ENCODE peak calls at places on chromosomes 16 and 17, in seven cellular contexts. I is natural killer cell; B is PC-3; M is ELR; W is NCI-H2081 treated with DMSO at 0.1 percent for 48 hours; D is stimulated activated CD8-positive, alpha-beta memory T cell treated with anti-CD3 and anti-CD28 coated beads, Interleukin-15, amount 100 ng/mL, for 1 hour; S is glomerular endothelial cell. F is an unnamed sample.

GRCh38 chr17:11900103-11900502 is 97.2 kb downstream of the ZNF18 start:
- DNase-seq in I (no peak), B (no peak), M (no peak), W (no peak), D (no peak), S (no peak), F (no peak)

GRCh38 chr16:85126731-85127662 is 14.7 kb upstream of the CIBAR2 start:
- DNase-seq in I (no peak), B (peak), M (peak), W (no peak), D (no peak), S (no peak), F (no peak)

GRCh38 chr17:2374549-2375285 is 26.1 kb downstream of the MNT start:
- DNase-seq in I (no peak), B (no peak), M (no peak), W (no peak), D (no peak), S (no peak), F (no peak)

GRCh38 chr17:61007980-61008379 is 330.3 kb downstream of the BCAS3 start:
- DNase-seq in I (no peak), B (no peak), M (no peak), W (no peak), D (no peak), S (no peak), F (no peak)

GRCh38 chr17:3960764-3961163 is 3.5 kb downstream of the ATP2A3 start:
- DNase-seq in I (no peak), B (no peak), M (no peak), W (no peak), D (no peak), S (no peak), F (no peak)

GRCh38 chr17:21678451-21679081 is 13.8 kb upstream of the KCNJ18 start:
- DNase-seq in I (no peak), B (no peak), M (no peak), W (no peak), D (no peak), S (no peak), F (no peak)

GRCh38 chr17:58172369-58173071 is 5.7 kb downstream of the OR4D2 start:
- DNase-seq in I (no peak), B (peak), M (peak), W (peak), D (peak), S (no peak), F (no peak)

GRCh38 chr17:44214896-44215295 is 4.6 kb downstream of the UBTF start:
- DNase-seq in I (no peak), B (no peak), M (no peak), W (no peak), D (no peak), S (no peak), F (no peak)

GRCh38 chr17:1894753-1895339 is 65.0 kb downstream of the RPA1 start:
- DNase-seq in I (no peak), B (peak), M (no peak), W (no peak), D (no peak), S (no peak), F (no peak)

GRCh38 chr17:29585080-29585751 is 4.2 kb downstream of the GIT1 start:
- DNase-seq in I (no peak), B (no peak), M (peak), W (no peak), D (no peak), S (no peak), F (no peak)